ENCODE peak calls at places on chromosomes 3 and 15, in ten cellular contexts. P, Q, J, A, V, Z, G, L, E and H are unnamed samples. For H3K4me1, the result is how much of the 10 kb centered on the place peaks cover.

GRCh38 chr3:157127831-157128767 is 31.8 kb downstream of the CCNL1 start:
- DNase-seq in A (peak), L (peak), J (peak), Q (no peak), P (peak), Z (peak), E (peak), G (no peak), V (peak), H (no peak)

GRCh38 chr3:13482106-13482690 is 2.1 kb downstream of the HDAC11 start:
- DNase-seq in J (no peak), A (peak), P (no peak), V (no peak), G (no peak), Q (no peak), L (no peak), E (no peak), Z (no peak), H (peak)

GRCh38 chr15:100878601-100879000 is 1.0 kb upstream of the ALDH1A3 start:
- DNase-seq in E (no peak), Z (no peak), L (no peak), J (no peak), P (no peak), V (no peak), G (no peak), Q (no peak), A (no peak), H (no peak)

GRCh38 chr3:129399895-129400357 is 28.5 kb downstream of the EFCAB12 start:
- DNase-seq in A (no peak), E (no peak), P (no peak), Q (no peak), V (no peak), Z (no peak), J (no peak), L (no peak), G (no peak), H (no peak)

GRCh38 chr3:111392911-111393351 is 149.1 kb upstream of the CD96 start:
- DNase-seq in G (no peak), V (no peak), P (no peak), J (no peak), E (no peak), Z (no peak), Q (no peak), A (no peak), L (no peak), H (no peak)

GRCh38 chr3:155737844-155738460 is 6.9 kb downstream of the PLCH1 start:
- DNase-seq in Z (no peak), A (no peak), E (no peak), P (peak), V (no peak), J (no peak), L (no peak), Q (no peak), G (no peak), H (no peak)

GRCh38 chr15:65028338-65028737 is 1.1 kb downstream of the MTFMT start:
- DNase-seq in J (no peak), A (no peak), Q (no peak), L (no peak), E (no peak), G (no peak), Z (no peak), P (no peak), V (no peak), H (no peak)

GRCh38 chr3:160027541-160028195 is 39.0 kb downstream of the IL12A start:
- DNase-seq in P (no peak), A (no peak), Z (no peak), E (peak), L (no peak), G (no peak), V (no peak), J (peak), Q (no peak), H (no peak)

GRCh38 chr3:111032677-111033076 is 38.9 kb upstream of the NECTIN3 start:
- DNase-seq in Z (no peak), E (peak), J (no peak), Q (no peak), A (no peak), L (no peak), V (no peak), G (no peak), P (no peak), H (no peak)

GRCh38 chr3:36843065-36844051 is 79.0 kb upstream of the DCLK3 start:
- DNase-seq in G (no peak), E (peak), Z (no peak), A (no peak), L (no peak), V (no peak), P (no peak), J (peak), Q (no peak), H (no peak)

GRCh38 chr3:155912574-155913190 is 42.2 kb downstream of the GMPS start:
- DNase-seq in Q (no peak), V (no peak), E (peak), L (peak), P (no peak), J (no peak), G (no peak), A (no peak), Z (no peak), H (no peak)

GRCh38 chr3:50352762-50353161 is 2.1 kb downstream of the CYB561D2 start:
- DNase-seq in P (no peak), J (no peak), E (peak), L (no peak), V (no peak), A (no peak), Q (no peak), Z (no peak), G (no peak), H (no peak)

GRCh38 chr3:188931531-188931930 is 240.2 kb upstream of the TPRG1 start:
- DNase-seq in A (no peak), E (no peak), J (no peak), Z (no peak), G (no peak), L (no peak), P (no peak), Q (no peak), V (no peak), H (no peak)

GRCh38 chr3:115513411-115513800 is 109.9 kb upstream of the GAP43 start:
- DNase-seq in G (no peak), Q (no peak), Z (no peak), A (no peak), J (peak), L (peak), P (peak), V (no peak), E (no peak), H (no peak)

GRCh38 chr3:42493798-42494151 is 8.7 kb upstream of the VIPR1 start:
- DNase-seq in L (no peak), Z (no peak), Q (no peak), P (no peak), V (no peak), J (no peak), A (peak), E (no peak), G (peak), H (no peak)

GRCh38 chr15:79560384-79560783 is 128.2 kb downstream of the MINAR1 start:
- DNase-seq in L (no peak), A (no peak), E (no peak), J (no peak), P (no peak), G (no peak), Z (no peak), Q (no peak), V (no peak), H (no peak)

GRCh38 chr3:14082108-14082657 is 42.5 kb downstream of the CHCHD4 start:
- DNase-seq in E (no peak), P (no peak), V (no peak), Z (no peak), G (no peak), L (no peak), A (no peak), Q (no peak), J (no peak), H (no peak)

GRCh38 chr3:192171213-192171612 is 556.1 kb downstream of the FGF12 start:
- DNase-seq in V (no peak), Z (no peak), J (no peak), E (no peak), G (no peak), Q (no peak), L (no peak), P (no peak), A (no peak), H (no peak)

GRCh38 chr3:11022115-11022514 is 29.6 kb downstream of the SLC6A1 start:
- DNase-seq in Z (no peak), Q (no peak), A (no peak), V (peak), J (no peak), E (no peak), G (no peak), L (no peak), P (no peak), H (no peak)

GRCh38 chr15:64813075-64813474 is 12.4 kb downstream of the PIF1 start:
- DNase-seq in Z (no peak), P (peak), V (no peak), Q (no peak), A (no peak), G (no peak), J (no peak), L (peak), E (peak), H (peak)

GRCh38 chr3:4834403-4834866 is 144.8 kb upstream of the BHLHE40 start:
- DNase-seq in P (no peak), Q (no peak), G (no peak), E (peak), V (no peak), Z (no peak), J (no peak), A (no peak), L (no peak), H (no peak)

GRCh38 chr15:99051308-99051707 is 43.7 kb upstream of the PGPEP1L start:
- DNase-seq in Q (no peak), E (no peak), L (no peak), V (no peak), Z (no peak), G (no peak), P (no peak), A (no peak), J (no peak), H (no peak)

GRCh38 chr15:36358094-36358961 is 221.1 kb upstream of the CDIN1 start:
- DNase-seq in E (peak), L (no peak), Z (no peak), P (no peak), J (peak), Q (no peak), G (no peak), V (no peak), A (no peak), H (no peak)

GRCh38 chr15:94522125-94522524 is 290.8 kb downstream of the MCTP2 start:
- DNase-seq in Z (no peak), V (no peak), P (no peak), Q (no peak), A (no peak), G (no peak), E (no peak), L (no peak), J (no peak), H (no peak)

GRCh38 chr3:112815981-112816380 is 30.7 kb downstream of the CD200R1L start:
- DNase-seq in J (no peak), E (peak), Z (no peak), Q (no peak), G (no peak), P (no peak), A (no peak), V (no peak), L (no peak), H (no peak)

GRCh38 chr15:63870403-63871209 is 36.9 kb upstream of the HERC1 start:
- DNase-seq in Z (no peak), E (peak), Q (no peak), G (no peak), V (no peak), P (no peak), J (peak), A (no peak), L (peak), H (peak)

GRCh38 chr15:52292780-52293392 is 2.7 kb downstream of the MYO5C start:
- DNase-seq in J (no peak), V (no peak), Z (no peak), G (no peak), P (peak), A (no peak), E (no peak), Q (no peak), L (no peak), H (no peak)

GRCh38 chr3:46695962-46696922 is 2.8 kb upstream of the ALS2CL start:
- DNase-seq in L (peak), P (peak), Q (no peak), J (no peak), A (no peak), E (peak), V (no peak), G (no peak), Z (peak), H (peak)

GRCh38 chr15:63190993-63191392 is 1.6 kb downstream of the RAB8B start:
- DNase-seq in G (no peak), E (no peak), V (no peak), L (no peak), Z (no peak), J (no peak), P (no peak), A (no peak), Q (no peak), H (no peak)

GRCh38 chr3:136559896-136560295 is 192.3 kb downstream of the STAG1 start:
- DNase-seq in L (no peak), A (no peak), V (no peak), E (no peak), P (no peak), Q (no peak), G (no peak), J (no peak), Z (no peak), H (no peak)

GRCh38 chr15:61893146-61893545 is 167.1 kb downstream of the VPS13C start:
- DNase-seq in Z (no peak), A (no peak), L (no peak), E (no peak), G (no peak), J (no peak), P (no peak), Q (no peak), V (no peak), H (no peak)

GRCh38 chr15:99249270-99249817 is at the start of gene TTC23:
- DNase-seq in V (no peak), Q (no peak), L (peak), P (peak), A (no peak), E (peak), G (no peak), J (peak), Z (no peak), H (no peak)

GRCh38 chr15:69807752-69808151 is 290.0 kb downstream of the TLE3 start:
- DNase-seq in J (no peak), E (peak), G (no peak), A (no peak), P (no peak), V (no peak), Z (no peak), L (no peak), Q (no peak), H (no peak)

GRCh38 chr15:49270541-49271421 is 100.7 kb downstream of the GALK2 start:
- DNase-seq in Z (no peak), E (peak), G (no peak), A (no peak), L (peak), V (no peak), P (peak), J (no peak), Q (no peak), H (no peak)

GRCh38 chr3:149020839-149021252 is 29.5 kb downstream of the GYG1 start:
- DNase-seq in Z (no peak), J (no peak), G (no peak), V (no peak), A (no peak), Q (no peak), P (no peak), L (no peak), E (peak), H (no peak)

GRCh38 chr15:80068578-80068977 is 9.1 kb downstream of the ZFAND6 start:
- DNase-seq in J (no peak), G (no peak), Z (no peak), L (no peak), Q (no peak), V (no peak), E (peak), A (no peak), P (no peak), H (no peak)

GRCh38 chr15:39969871-39970270 is 36.0 kb downstream of the EIF2AK4 start:
- DNase-seq in V (peak), E (peak), Q (peak), Z (peak), G (no peak), J (peak), P (peak), A (peak), L (no peak), H (no peak)

GRCh38 chr3:53243785-53244184 is 12.0 kb downstream of the TKT start:
- DNase-seq in Q (no peak), G (no peak), L (no peak), A (no peak), E (no peak), Z (no peak), P (no peak), V (no peak), J (no peak), H (no peak)
- H3K4me1 ChIP-seq in Q (under half), G (under half), L (under half), A (under half), E (under half), Z (under half), P (half or more), V (under half), J (under half), H (under half)

DNA sequence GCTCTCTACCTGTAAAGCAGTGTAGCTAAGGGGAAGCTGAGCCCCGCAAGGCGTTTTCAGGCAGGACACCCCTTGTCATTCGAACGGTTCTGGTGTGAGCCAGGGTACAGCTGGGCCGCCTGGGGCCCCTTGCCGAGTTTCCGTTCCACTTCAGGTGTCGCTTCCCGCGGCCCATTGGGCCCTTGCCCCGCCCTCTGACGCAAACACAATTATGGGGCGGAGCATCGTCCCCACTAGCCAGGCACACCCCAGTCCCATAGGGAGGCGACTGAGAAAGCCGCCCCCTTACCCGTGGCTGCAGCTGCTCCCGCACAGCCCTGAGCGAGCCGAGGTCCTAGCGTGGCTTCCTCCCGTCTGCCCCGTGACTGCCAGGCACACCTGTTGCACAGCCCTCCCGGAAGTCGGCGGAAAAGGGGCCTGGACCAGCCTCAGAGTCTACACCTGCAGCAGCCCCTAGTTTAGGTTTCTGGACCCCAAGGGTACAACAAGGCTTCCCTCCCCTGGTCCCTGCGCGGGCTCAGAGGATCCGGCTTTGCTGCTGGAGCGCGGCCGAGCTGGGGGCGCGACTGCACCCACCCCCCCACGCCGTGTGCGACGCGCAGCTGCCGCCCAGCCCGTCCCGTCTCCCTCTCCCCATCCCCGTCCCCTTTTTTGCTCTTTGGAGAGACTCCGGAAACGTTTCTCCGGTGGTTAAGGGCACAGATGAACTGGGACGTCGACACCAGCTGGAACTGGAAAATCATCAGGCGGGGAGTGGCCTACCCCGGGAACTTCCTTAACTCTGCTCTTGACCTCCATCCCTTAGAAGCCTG is at the start of gene PLSCR2:
- DNase-seq in Q (peak), V (peak), Z (peak), E (no peak), P (peak), G (peak), L (peak), J (peak), A (peak), H (peak)
- TF ChIP-seq POLR2A in Q (peak), V (peak), Z (no peak), E (no peak), P (peak), G (no peak), L (no peak), J (no peak), A (no peak), H (no peak)

GRCh38 chr3:71114610-71115009 is 468.9 kb downstream of the FOXP1 start:
- DNase-seq in A (no peak), E (no peak), V (no peak), Z (no peak), L (no peak), P (no peak), G (no peak), Q (no peak), J (no peak), H (no peak)
- H3K4me1 ChIP-seq in A (half or more), E (under half), V (under half), Z (under half), L (under half), P (under half), G (under half), Q (under half), J (under half), H (under half)

GRCh38 chr3:124412642-124413041 is 317.6 kb upstream of the UMPS start:
- DNase-seq in A (no peak), Z (no peak), J (no peak), P (no peak), E (no peak), G (no peak), Q (no peak), L (no peak), V (no peak), H (no peak)
- TF ChIP-seq POLR2A in A (no peak), Z (no peak), J (no peak), P (no peak), E (no peak), G (no peak), Q (no peak), L (no peak), V (no peak), H (no peak)

GRCh38 chr3:66394261-66395249 is 106.3 kb downstream of the LRIG1 start:
- DNase-seq in G (no peak), L (no peak), E (peak), Q (no peak), A (peak), P (no peak), Z (no peak), V (no peak), J (peak), H (no peak)
- H3K4me1 ChIP-seq in G (under half), L (under half), E (under half), Q (under half), A (half or more), P (under half), Z (under half), V (under half), J (under half), H (under half)

GRCh38 chr15:89089316-89090230 is 1.3 kb downstream of the ABHD2 start:
- DNase-seq in A (peak), Q (no peak), E (no peak), Z (no peak), G (no peak), J (no peak), P (peak), L (peak), V (no peak), H (no peak)

GRCh38 chr15:89093509-89093908 is 5.3 kb downstream of the ABHD2 start:
- DNase-seq in Z (no peak), V (no peak), Q (no peak), P (no peak), A (no peak), L (no peak), E (no peak), G (no peak), J (no peak), H (no peak)

GRCh38 chr15:89091667-89092220 is 3.5 kb downstream of the ABHD2 start:
- DNase-seq in L (no peak), G (no peak), Z (no peak), J (no peak), A (no peak), P (no peak), V (no peak), E (no peak), Q (no peak), H (no peak)

GRCh38 chr15:89088605-89089315 is 504 bp downstream of the ABHD2 start:
- DNase-seq in Z (no peak), Q (no peak), V (peak), L (peak), J (peak), G (peak), A (peak), P (peak), E (peak), H (peak)

DNA sequence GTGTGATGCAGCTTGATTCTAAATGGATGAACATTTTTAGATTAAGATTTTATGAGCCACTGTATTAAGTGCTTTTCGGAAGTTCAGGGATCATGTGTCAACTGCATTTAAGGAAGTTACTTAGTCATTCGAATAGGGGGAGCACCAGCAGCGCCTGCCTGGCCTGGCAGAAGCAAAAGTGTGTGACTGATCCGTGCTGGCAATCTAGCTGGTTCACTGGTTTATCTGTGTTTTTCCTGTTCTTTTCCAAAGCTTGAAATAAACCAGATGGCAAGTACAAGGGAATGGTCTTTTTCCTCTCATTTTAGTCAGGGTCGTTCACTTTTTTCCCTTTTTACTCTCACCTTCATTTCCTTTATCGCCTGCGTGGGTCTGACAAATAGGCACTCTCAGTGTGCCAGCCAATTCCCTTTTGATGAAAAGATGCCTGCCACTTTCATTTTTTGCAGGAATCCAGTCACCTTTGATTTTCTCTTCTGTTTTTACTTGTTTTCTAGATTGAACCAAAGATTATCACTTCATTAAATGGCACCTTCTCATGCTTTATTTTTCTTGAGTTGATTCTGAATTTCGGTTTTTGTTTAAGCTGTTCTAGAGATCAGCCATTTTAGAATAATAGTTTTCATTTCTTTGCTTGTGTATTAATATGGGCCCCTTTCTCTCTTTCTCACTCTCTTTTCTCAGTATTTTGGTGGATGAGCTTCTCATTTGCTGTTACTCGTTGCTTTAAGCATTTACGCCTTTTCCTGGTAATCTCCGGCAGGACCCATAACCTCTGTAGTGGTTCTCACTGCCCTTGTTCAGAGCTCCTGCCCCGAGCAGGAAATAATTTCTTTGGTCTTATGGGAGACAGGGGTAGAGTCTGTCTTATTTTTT is 2.8 kb downstream of the ABHD2 start:
- DNase-seq in J (peak), A (peak), Z (peak), L (peak), E (peak), V (peak), P (peak), Q (peak), G (no peak), H (peak)
- TF ChIP-seq POLR2A in J (peak), A (peak), Z (peak), L (no peak), E (no peak), V (peak), P (peak), Q (peak), G (no peak), H (no peak)